ENCODE peak calls at places on chromosomes 1 and 21, in nine cellular contexts. W is upper lobe of right lung; L is endothelial cell; C is effector CD4-positive, alpha-beta T cell; U is effector memory CD4-positive, alpha-beta T cell; P is left ventricle myocardium inferior; Q is HT1080; K is neural crest cell; B is AG10803. F is an unnamed sample.

GRCh38 chr1:54894271-54894670 is 7.3 kb upstream of the DHCR24 start:
- DNase-seq in P (no peak), U (no peak), Q (no peak), B (no peak), W (no peak), L (no peak), K (no peak), C (no peak), F (no peak)

GRCh38 chr1:210600421-210601195 is 271.9 kb downstream of the HHAT start:
- DNase-seq in C (no peak), U (no peak), Q (peak), P (no peak), B (no peak), K (no peak), W (no peak), L (no peak), F (no peak)

GRCh38 chr1:154793674-154794073 is 76.4 kb downstream of the KCNN3 start:
- DNase-seq in W (no peak), P (no peak), K (no peak), B (no peak), U (no peak), L (no peak), Q (no peak), C (no peak), F (no peak)

GRCh38 chr1:50474859-50475809 is 51.9 kb upstream of the DMRTA2 start:
- DNase-seq in K (no peak), Q (peak), U (no peak), P (no peak), W (no peak), L (peak), B (no peak), C (no peak), F (no peak)

GRCh38 chr21:21101911-21102310 is 103.7 kb downstream of the NCAM2 start:
- DNase-seq in P (no peak), B (peak), L (peak), C (no peak), W (no peak), K (peak), U (no peak), Q (peak), F (no peak)

GRCh38 chr1:222522105-222522915 is 25.6 kb downstream of the HHIPL2 start:
- DNase-seq in U (no peak), B (no peak), W (no peak), P (no peak), K (no peak), C (no peak), Q (no peak), L (no peak), F (no peak)

GRCh38 chr1:117683571-117684285 is 77.9 kb downstream of the TENT5C start:
- DNase-seq in L (no peak), W (no peak), B (peak), K (no peak), P (peak), U (no peak), Q (peak), C (no peak), F (no peak)

GRCh38 chr1:168320805-168321577 is 40.3 kb downstream of the TBX19 start:
- DNase-seq in K (no peak), B (peak), C (no peak), U (no peak), W (no peak), L (no peak), Q (peak), P (no peak), F (no peak)

GRCh38 chr1:182215797-182216196 is 154.3 kb upstream of the ZNF648 start:
- DNase-seq in K (no peak), Q (peak), P (no peak), B (peak), W (no peak), U (no peak), C (no peak), L (no peak), F (no peak)

GRCh38 chr21:46557469-46557868 is 47.4 kb downstream of the S100B start:
- DNase-seq in Q (no peak), K (no peak), U (no peak), B (no peak), C (no peak), W (no peak), P (no peak), L (no peak), F (no peak)

GRCh38 chr1:31883357-31883942 is 54.7 kb downstream of the PTP4A2 start:
- DNase-seq in W (no peak), K (no peak), U (no peak), L (no peak), B (no peak), P (no peak), C (no peak), Q (no peak), F (no peak)

GRCh38 chr1:14653461-14653960 is 55.0 kb downstream of the KAZN start:
- DNase-seq in L (no peak), B (no peak), U (no peak), W (no peak), Q (no peak), P (no peak), K (no peak), C (no peak), F (no peak)

GRCh38 chr1:176843352-176844297 is 320.9 kb downstream of the ASTN1 start:
- DNase-seq in C (no peak), B (peak), W (no peak), P (no peak), L (peak), Q (no peak), K (peak), U (no peak), F (no peak)

GRCh38 chr21:45910155-45910547 is 71.4 kb upstream of the COL6A1 start:
- DNase-seq in K (no peak), U (no peak), C (no peak), B (no peak), W (no peak), P (no peak), L (no peak), Q (no peak), F (no peak)

GRCh38 chr1:232477728-232478127 is 152.2 kb downstream of the SIPA1L2 start:
- DNase-seq in K (no peak), B (peak), L (no peak), Q (peak), C (no peak), U (no peak), W (no peak), P (no peak), F (no peak)

GRCh38 chr1:10168912-10169514 is 41.4 kb upstream of the KIF1B start:
- DNase-seq in L (no peak), W (no peak), U (no peak), P (no peak), Q (no peak), C (no peak), B (no peak), K (no peak), F (no peak)

GRCh38 chr1:53176452-53177344 is 19.9 kb upstream of the CPT2 start:
- DNase-seq in K (no peak), Q (no peak), L (no peak), W (peak), P (peak), U (no peak), B (peak), C (no peak), F (no peak)

GRCh38 chr1:190179817-190180216 is 297.8 kb downstream of the BRINP3 start:
- DNase-seq in L (no peak), K (no peak), U (no peak), B (no peak), C (no peak), W (no peak), Q (peak), P (no peak), F (no peak)

GRCh38 chr1:116855788-116856187 is 53.9 kb upstream of the PTGFRN start:
- DNase-seq in W (no peak), U (no peak), P (no peak), K (no peak), C (no peak), B (peak), L (no peak), Q (no peak), F (no peak)

GRCh38 chr1:178653091-178653490 is 72.0 kb upstream of the RALGPS2 start:
- DNase-seq in Q (peak), C (no peak), K (no peak), L (no peak), W (no peak), B (no peak), U (no peak), P (no peak), F (no peak)

GRCh38 chr1:2787163-2787911 is 14.2 kb downstream of the TTC34 start:
- DNase-seq in K (no peak), B (no peak), U (no peak), C (no peak), P (no peak), Q (no peak), L (no peak), W (peak), F (no peak)

GRCh38 chr1:173365341-173365740 is 111.8 kb upstream of the PRDX6 start:
- DNase-seq in L (no peak), P (no peak), B (no peak), K (no peak), W (no peak), U (no peak), C (no peak), Q (no peak), F (no peak)

GRCh38 chr1:238999944-239000343 is 386.4 kb upstream of the CHRM3 start:
- DNase-seq in W (no peak), U (no peak), L (no peak), K (no peak), B (no peak), Q (no peak), P (no peak), C (no peak), F (no peak)

GRCh38 chr1:47725000-47725731 is 272.0 kb downstream of the TRABD2B start:
- DNase-seq in P (no peak), B (no peak), W (no peak), K (peak), L (peak), C (no peak), U (no peak), Q (no peak), F (no peak)

GRCh38 chr1:93681095-93681548 is 515 bp downstream of the BCAR3 start:
- DNase-seq in P (no peak), C (no peak), Q (no peak), K (no peak), B (no peak), L (peak), W (peak), U (no peak), F (no peak)